ENCODE peak calls at places on chromosomes 4 and X, in ten cellular contexts. K is tibial nerve; H is DMS79 treated with DMSO at 0.1 percent for 48 hours; Y is lower lobe of right lung; U is CD4-positive, CD25-positive, alpha-beta regulatory T cell; T is stimulated activated CD4-positive, alpha-beta T cell treated with anti-CD3 and anti-CD28 coated beads, Interleukin-1b, Interleukin-23, amount 100 ng/mL, for 24 hours; C is SW480; X is stimulated activated CD8-positive, alpha-beta memory T cell treated with anti-CD3 and anti-CD28 coated beads, Interleukin-15, amount 100 ng/mL, for 24 hours; B is cardiac muscle cell; W is NB4. I is an unnamed sample.

GRCh38 chr4:26207631-26208030 is 113.2 kb upstream of the RBPJ start:
- DNase-seq in K (no peak), H (no peak), Y (no peak), U (no peak), T (no peak), C (no peak), X (no peak), B (no peak), W (no peak), I (no peak)

GRCh38 chr4:99817310-99817885 is 771 bp downstream of the DAPP1 start:
- DNase-seq in K (no peak), H (no peak), Y (no peak), U (no peak), T (no peak), C (no peak), X (no peak), B (no peak), W (peak), I (no peak)

GRCh38 chrX:37599735-37600134 is 28.3 kb downstream of the LANCL3 start:
- DNase-seq in K (no peak), H (no peak), Y (no peak), U (no peak), T (no peak), C (no peak), X (no peak), B (no peak), W (no peak), I (no peak)

GRCh38 chrX:1400731-1401471 is 9.0 kb upstream of the SLC25A6 start:
- DNase-seq in K (no peak), H (no peak), Y (peak), U (no peak), T (no peak), C (no peak), X (no peak), B (no peak), W (no peak), I (peak)

GRCh38 chr4:157994863-157995262 is 178.0 kb downstream of the GASK1B start:
- DNase-seq in K (no peak), H (no peak), Y (no peak), U (no peak), T (no peak), C (no peak), X (no peak), B (no peak), W (no peak), I (no peak)

GRCh38 chr4:146957252-146957651 is 11.6 kb upstream of the TTC29 start:
- DNase-seq in K (no peak), H (no peak), Y (no peak), U (no peak), T (no peak), C (peak), X (no peak), B (no peak), W (no peak), I (no peak)

GRCh38 chr4:76601791-76602190 is 166.8 kb downstream of the SHROOM3 start:
- DNase-seq in K (no peak), H (no peak), Y (no peak), U (no peak), T (no peak), C (no peak), X (no peak), B (no peak), W (peak), I (no peak)

GRCh38 chr4:70969076-70969475 is 24.4 kb upstream of the DCK start:
- DNase-seq in K (no peak), H (no peak), Y (no peak), U (no peak), T (no peak), C (no peak), X (no peak), B (no peak), W (no peak), I (no peak)

GRCh38 chr4:109419679-109420078 is 13.9 kb upstream of the SEC24B start:
- DNase-seq in K (no peak), H (no peak), Y (no peak), U (no peak), T (no peak), C (no peak), X (no peak), B (peak), W (peak), I (no peak)

GRCh38 chr4:80036949-80037348 is 36.1 kb downstream of the ANTXR2 start:
- DNase-seq in K (no peak), H (no peak), Y (no peak), U (no peak), T (no peak), C (no peak), X (no peak), B (peak), W (no peak), I (no peak)

GRCh38 chr4:1748465-1748995 is 27.2 kb downstream of the TACC3 start:
- DNase-seq in K (peak), H (peak), Y (peak), U (peak), T (peak), C (peak), X (peak), B (peak), W (peak), I (peak)

GRCh38 chrX:47129879-47130358 is 14.6 kb downstream of the NDUFB11 start:
- DNase-seq in K (no peak), H (no peak), Y (no peak), U (no peak), T (no peak), C (no peak), X (no peak), B (no peak), W (no peak), I (peak)

GRCh38 chrX:107935200-107935599 is 47.0 kb downstream of the TEX13B start:
- DNase-seq in K (no peak), H (no peak), Y (no peak), U (no peak), T (no peak), C (no peak), X (no peak), B (no peak), W (no peak), I (no peak)

GRCh38 chr4:25670991-25671390 is 15.3 kb downstream of the SLC34A2 start:
- DNase-seq in K (no peak), H (no peak), Y (no peak), U (no peak), T (no peak), C (no peak), X (no peak), B (no peak), W (no peak), I (no peak)

GRCh38 chr4:156781852-156782251 is 189.7 kb downstream of the PDGFC start:
- DNase-seq in K (no peak), H (no peak), Y (no peak), U (no peak), T (no peak), C (no peak), X (no peak), B (no peak), W (no peak), I (no peak)

GRCh38 chr4:38202223-38202622 is 242.0 kb downstream of the PTTG2 start:
- DNase-seq in K (no peak), H (no peak), Y (no peak), U (no peak), T (no peak), C (no peak), X (no peak), B (no peak), W (no peak), I (no peak)

GRCh38 chrX:23705235-23705634 is 37.8 kb downstream of the ACOT9 start:
- DNase-seq in K (no peak), H (no peak), Y (no peak), U (no peak), T (no peak), C (no peak), X (no peak), B (no peak), W (no peak), I (no peak)

GRCh38 chr4:100061835-100062234 is 111.8 kb upstream of the H2AZ1 start:
- DNase-seq in K (no peak), H (no peak), Y (no peak), U (no peak), T (no peak), C (no peak), X (no peak), B (no peak), W (no peak), I (no peak)

GRCh38 chr4:23847158-23847557 is 42.7 kb downstream of the PPARGC1A start:
- DNase-seq in K (no peak), H (no peak), Y (no peak), U (no peak), T (no peak), C (no peak), X (no peak), B (no peak), W (no peak), I (no peak)

GRCh38 chrX:146907391-146908240 is 93.1 kb upstream of the CXorf51A start:
- DNase-seq in K (no peak), H (no peak), Y (no peak), U (no peak), T (no peak), C (peak), X (no peak), B (no peak), W (no peak), I (no peak)

GRCh38 chr4:11748169-11748872 is 319.6 kb upstream of the HS3ST1 start:
- DNase-seq in K (no peak), H (no peak), Y (no peak), U (no peak), T (no peak), C (peak), X (no peak), B (no peak), W (no peak), I (no peak)

GRCh38 chrX:133847595-133847994 is 137.8 kb downstream of the GPC3 start:
- DNase-seq in K (no peak), H (no peak), Y (no peak), U (no peak), T (no peak), C (no peak), X (no peak), B (no peak), W (no peak), I (no peak)

GRCh38 chrX:69424910-69425309 is 79.2 kb upstream of the NALF2 start:
- DNase-seq in K (no peak), H (no peak), Y (no peak), U (no peak), T (no peak), C (no peak), X (no peak), B (no peak), W (no peak), I (no peak)

GRCh38 chr4:132642196-132642817 is 506.8 kb upstream of the PCDH10 start:
- DNase-seq in K (peak), H (no peak), Y (no peak), U (no peak), T (no peak), C (peak), X (no peak), B (peak), W (peak), I (peak)

GRCh38 chr4:9962611-9963314 is 58.5 kb downstream of the SLC2A9 start:
- DNase-seq in K (no peak), H (no peak), Y (no peak), U (no peak), T (no peak), C (no peak), X (no peak), B (no peak), W (no peak), I (no peak)

GRCh38 chr4:154414796-154415195 is 76.8 kb downstream of the DCHS2 start:
- DNase-seq in K (no peak), H (no peak), Y (no peak), U (no peak), T (no peak), C (no peak), X (no peak), B (no peak), W (no peak), I (no peak)

GRCh38 chr4:100907465-100908454 is 389.9 kb upstream of the EMCN start:
- DNase-seq in K (no peak), H (no peak), Y (no peak), U (no peak), T (no peak), C (peak), X (no peak), B (no peak), W (no peak), I (peak)

GRCh38 chr4:8181844-8182243 is 17.2 kb upstream of the SH3TC1 start:
- DNase-seq in K (no peak), H (no peak), Y (peak), U (no peak), T (no peak), C (no peak), X (no peak), B (peak), W (no peak), I (no peak)

GRCh38 chr4:133152801-133153526 is 3.9 kb downstream of the PCDH10 start:
- DNase-seq in K (no peak), H (peak), Y (no peak), U (no peak), T (no peak), C (no peak), X (no peak), B (peak), W (no peak), I (no peak)